ENCODE peak calls at places on chromosome 4, in seven cellular contexts. P is NCI-H1048; R is T-cell; Y is Karpas-422; A is effector memory CD8-positive, alpha-beta T cell; J is AG20443; M is fibroblast of lung. O is an unnamed sample.
A peak's percentile ranks its signal among the peaks of the same experiment; 100 is the strongest.

GRCh38 chr4:70739496-70740337 is 18.0 kb downstream of the RUFY3 start:
- DNase-seq in P (no peak), R (no peak), Y (no peak), A (no peak), J (no peak), M (no peak), O (no peak)

GRCh38 chr4:128241425-128241913 is 46.1 kb downstream of the PGRMC2 start:
- DNase-seq in P (no peak), R (no peak), Y (no peak), A (no peak), J (peak; percentile 89), M (peak; percentile 93), O (no peak)

GRCh38 chr4:146192060-146192459 is 16.5 kb downstream of the LSM6 start:
- DNase-seq in P (no peak), R (no peak), Y (no peak), A (no peak), J (peak; percentile 23), M (no peak), O (no peak)

GRCh38 chr4:168480991-168481588 is 798 bp upstream of the DDX60L start:
- DNase-seq in P (peak; percentile 16), R (peak; percentile 9), Y (peak; percentile 84), A (peak; percentile 46), J (peak; percentile 51), M (peak; percentile 87), O (peak; percentile 34)

GRCh38 chr4:169756971-169757574 is 671 bp downstream of the HPF1 start:
- DNase-seq in P (no peak), R (no peak), Y (peak; percentile 42), A (no peak), J (no peak), M (no peak), O (peak; percentile 3)

GRCh38 chr4:136412708-136413107 is 1119.6 kb downstream of the PCDH18 start:
- DNase-seq in P (no peak), R (no peak), Y (no peak), A (no peak), J (no peak), M (peak; percentile 63), O (no peak)

GRCh38 chr4:186932631-186933150 is 209.0 kb upstream of the FAT1 start:
- DNase-seq in P (no peak), R (no peak), Y (no peak), A (no peak), J (no peak), M (peak; percentile 96), O (no peak)

GRCh38 chr4:37008199-37008598 is 236.3 kb upstream of the NWD2 start:
- DNase-seq in P (no peak), R (no peak), Y (no peak), A (no peak), J (no peak), M (peak; percentile 1), O (no peak)

GRCh38 chr4:82648356-82648755 is 86.6 kb upstream of the TMEM150C start:
- DNase-seq in P (no peak), R (no peak), Y (no peak), A (no peak), J (no peak), M (peak; percentile 49), O (no peak)

GRCh38 chr4:74005528-74005927 is 7.1 kb upstream of the CXCL5 start:
- DNase-seq in P (no peak), R (no peak), Y (no peak), A (no peak), J (no peak), M (no peak), O (no peak)

GRCh38 chr4:53361451-53361850 is 4.4 kb downstream of the SCFD2 start:
- DNase-seq in P (no peak), R (no peak), Y (no peak), A (no peak), J (no peak), M (peak; percentile 58), O (no peak)

GRCh38 chr4:137651128-137651527 is 118.8 kb upstream of the PCDH18 start:
- DNase-seq in P (no peak), R (no peak), Y (no peak), A (no peak), J (peak; percentile 15), M (peak; percentile 83), O (no peak)

GRCh38 chr4:189202182-189202868 is 738.3 kb upstream of the FRG1 start:
- DNase-seq in P (peak; percentile 54), R (no peak), Y (peak; percentile 82), A (no peak), J (peak; percentile 78), M (peak; percentile 14), O (peak; percentile 75)

GRCh38 chr4:9812530-9813340 is 31.3 kb downstream of the DRD5 start:
- DNase-seq in P (no peak), R (no peak), Y (no peak), A (no peak), J (no peak), M (no peak), O (no peak)

GRCh38 chr4:87657525-87657924 is 7.4 kb downstream of the DMP1 start:
- DNase-seq in P (no peak), R (no peak), Y (no peak), A (no peak), J (no peak), M (peak; percentile 77), O (no peak)

GRCh38 chr4:147586032-147586431 is 31.2 kb upstream of the TMEM184C start:
- DNase-seq in P (no peak), R (no peak), Y (no peak), A (no peak), J (no peak), M (no peak), O (no peak)